ENCODE peak calls at places on chromosomes 6 and 20, in five cellular contexts. G, L, C, M and V are unnamed samples.
A peak's percentile ranks its signal among the peaks of the same experiment; 100 is the strongest.

GRCh38 chr6:105898286-105898685 is 187.8 kb upstream of the PRDM1 start:
- DNase-seq in G (no peak), L (no peak), C (peak; percentile 93), M (no peak), V (no peak)

GRCh38 chr6:161407581-161407980 is 133.7 kb upstream of the AGPAT4 start:
- DNase-seq in G (no peak), L (no peak), C (peak; percentile 82), M (no peak), V (no peak)

GRCh38 chr20:48850681-48851299 is 23.0 kb upstream of the PREX1 start:
- DNase-seq in G (no peak), L (no peak), C (no peak), M (no peak), V (no peak)

GRCh38 chr6:51300510-51300909 is 481.8 kb downstream of the TFAP2B start:
- DNase-seq in G (no peak), L (no peak), C (no peak), M (no peak), V (no peak)

GRCh38 chr6:14499804-14500203 is 382.2 kb downstream of the CD83 start:
- DNase-seq in G (no peak), L (no peak), C (peak; percentile 90), M (no peak), V (no peak)

GRCh38 chr20:46229478-46229877 is 78.8 kb downstream of the CDH22 start:
- DNase-seq in G (no peak), L (no peak), C (no peak), M (no peak), V (no peak)

GRCh38 chr20:61680096-61680495 is 385.6 kb downstream of the TAF4 start:
- DNase-seq in G (no peak), L (no peak), C (no peak), M (no peak), V (no peak)

GRCh38 chr6:83853178-83853967 is at the start of gene RIPPLY2:
- DNase-seq in G (no peak), L (peak; percentile 15), C (peak; percentile 28), M (no peak), V (no peak)

GRCh38 chr6:32666420-32667300 is at the start of gene HLA-DQB1:
- DNase-seq in G (no peak), L (no peak), C (no peak), M (no peak), V (peak; percentile 57)

GRCh38 chr6:35259946-35260626 is 551 bp downstream of the ZNF76 start:
- DNase-seq in G (peak; percentile 51), L (peak; percentile 76), C (no peak), M (peak; percentile 75), V (peak; percentile 69)

GRCh38 chr6:128964233-128964755 is 81.4 kb downstream of the LAMA2 start:
- DNase-seq in G (no peak), L (no peak), C (no peak), M (no peak), V (no peak)

GRCh38 chr6:37680668-37681067 is 17.0 kb downstream of the MDGA1 start:
- DNase-seq in G (no peak), L (no peak), C (no peak), M (no peak), V (no peak)

DNA sequence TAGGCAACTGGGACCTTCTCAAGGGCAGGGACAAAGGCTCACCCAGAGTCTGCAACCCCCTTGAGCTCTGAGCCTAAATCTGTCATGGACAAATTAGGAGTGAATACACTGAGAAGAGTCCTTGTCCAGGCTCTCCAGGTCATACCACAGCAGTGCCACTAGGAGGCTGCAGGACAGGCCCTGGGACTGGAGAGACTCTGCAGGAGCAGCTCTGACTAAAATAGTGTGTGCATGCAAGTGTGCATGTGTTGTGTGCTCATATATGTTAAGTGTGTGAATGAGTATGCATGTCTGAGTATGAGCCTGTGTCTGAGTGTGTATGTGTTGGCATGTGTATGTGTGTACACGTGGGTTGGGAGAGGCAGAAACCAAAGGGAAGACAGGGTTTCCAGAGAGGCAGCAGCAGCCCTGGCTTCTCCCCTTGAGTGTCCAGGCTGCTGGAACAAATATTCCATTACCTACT is 27.1 kb downstream of the MRPL14 start:
- DNase-seq in G (no peak), L (no peak), C (no peak), M (no peak), V (no peak)
- H3K4me1 ChIP-seq in G (no peaks in the 10 kb centered on the region), L (peaks cover 25% of the 10 kb centered on the region), C (no peaks in the 10 kb centered on the region), M (peaks cover 3% of the 10 kb centered on the region), V (no peaks in the 10 kb centered on the region)

GRCh38 chr6:4936681-4937041 is 67.2 kb downstream of the RPP40 start:
- DNase-seq in G (no peak), L (no peak), C (peak; percentile 61), M (no peak), V (no peak)
- TF ChIP-seq CTCF in G (peak; percentile 51), L (peak; percentile 77), C (peak; percentile 69), M (peak; percentile 54), V (peak; percentile 59)

GRCh38 chr20:55173601-55174000 is 698.2 kb downstream of the DOK5 start:
- DNase-seq in G (no peak), L (no peak), C (no peak), M (no peak), V (no peak)
- H3K4me1 ChIP-seq in G (no peaks in the 10 kb centered on the region), L (peaks cover 22% of the 10 kb centered on the region), C (no peaks in the 10 kb centered on the region), M (no peaks in the 10 kb centered on the region), V (no peaks in the 10 kb centered on the region)

DNA sequence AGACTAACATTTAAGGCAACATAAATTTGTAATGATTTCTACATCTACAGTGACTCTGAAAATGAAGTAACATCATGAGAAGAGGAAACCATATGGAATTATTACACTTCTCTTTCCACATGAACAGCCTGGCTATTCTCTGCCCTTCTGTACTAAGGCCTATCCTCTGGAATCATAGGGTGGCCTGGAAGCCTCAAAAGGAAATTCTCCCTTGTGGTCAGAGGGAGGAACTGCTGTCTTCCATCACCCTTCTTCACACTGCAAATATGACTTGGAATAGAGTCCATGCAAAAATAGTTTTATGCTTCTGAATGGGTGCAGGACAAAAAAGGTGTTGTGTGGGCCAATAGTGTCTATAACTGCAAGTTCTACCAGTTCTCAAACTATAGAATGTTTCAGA is 44.6 kb upstream of the SH3BGRL2 start:
- DNase-seq in G (no peak), L (no peak), C (no peak), M (no peak), V (no peak)
- TF ChIP-seq CTCF in G (no peak), L (peak; percentile 43), C (peak; percentile 59), M (no peak), V (no peak)

GRCh38 chr6:22027226-22027725 is 269.6 kb downstream of the PRL start:
- DNase-seq in G (no peak), L (no peak), C (no peak), M (no peak), V (no peak)
- H3K4me1 ChIP-seq in G (no peaks in the 10 kb centered on the region), L (peaks cover 37% of the 10 kb centered on the region), C (peaks cover 18% of the 10 kb centered on the region), M (no peaks in the 10 kb centered on the region), V (no peaks in the 10 kb centered on the region)